ENCODE peak calls at places on chromosomes 5 and 9, in seven cellular contexts. G is A549, I is body of pancreas, F is HepG2, O is H1, A is sigmoid colon, T is IMR-90. L is an unnamed sample. For H3K4me1, the result is how much of the 10 kb centered on the place peaks cover.

GRCh38 chr5:117794847-117795246 is 1193.5 kb downstream of the DTWD2 start:
- DNase-seq in T (peak), G (no peak), O (no peak), I (no peak), A (no peak), F (no peak), L (no peak)

GRCh38 chr9:89911721-89912604 is 307.2 kb downstream of the GADD45G start:
- DNase-seq in F (no peak), O (no peak), A (no peak), I (no peak), G (no peak), T (peak), L (peak)

GRCh38 chr5:150412319-150413175 is at the start of gene CD74:
- DNase-seq in A (peak), T (peak), F (peak), O (peak), I (peak), G (no peak), L (peak)

GRCh38 chr5:170184007-170184687 is 48.6 kb upstream of the C5orf58 start:
- DNase-seq in G (peak), O (peak), I (peak), F (peak), A (no peak), T (peak), L (peak)

GRCh38 chr5:110548171-110548570 is 178.3 kb downstream of the TMEM232 start:
- DNase-seq in I (no peak), G (no peak), O (no peak), F (no peak), T (no peak), A (no peak), L (no peak)

GRCh38 chr9:72326643-72327042 is 38.4 kb downstream of the ZFAND5 start:
- DNase-seq in F (no peak), T (no peak), O (no peak), G (no peak), A (no peak), I (no peak), L (no peak)

GRCh38 chr5:119678351-119679028 is 49.1 kb downstream of the FAM170A start:
- DNase-seq in A (no peak), G (no peak), O (no peak), F (no peak), I (peak), T (no peak), L (no peak)

GRCh38 chr9:80964374-80964773 is 725.0 kb downstream of the TLE1 start:
- DNase-seq in F (no peak), I (no peak), A (no peak), T (no peak), G (no peak), O (no peak), L (no peak)

GRCh38 chr5:141491323-141492167 is 2.7 kb downstream of the PCDHGC5 start:
- DNase-seq in G (no peak), I (no peak), O (no peak), A (no peak), T (no peak), F (no peak), L (no peak)

GRCh38 chr5:161064800-161065199 is 212.8 kb upstream of the ATP10B start:
- DNase-seq in F (no peak), I (no peak), A (no peak), O (no peak), T (no peak), G (no peak), L (no peak)

GRCh38 chr5:132471944-132472343 is 18.6 kb downstream of the IRF1 start:
- DNase-seq in A (peak), I (peak), G (no peak), F (no peak), T (no peak), O (no peak), L (no peak)

GRCh38 chr5:7208911-7209310 is 187.0 kb upstream of the ADCY2 start:
- DNase-seq in A (no peak), O (no peak), G (no peak), T (no peak), I (peak), F (no peak), L (no peak)

GRCh38 chr9:137095664-137096517 is 9.1 kb downstream of the MAN1B1 start:
- DNase-seq in G (no peak), I (no peak), A (no peak), O (no peak), F (no peak), T (no peak), L (no peak)

GRCh38 chr9:87883990-87884389 is 1.3 kb downstream of the SPATA31E1 start:
- DNase-seq in A (no peak), I (no peak), T (no peak), G (peak), O (peak), F (no peak), L (no peak)

GRCh38 chr5:108747111-108748009 is at the start of gene FER:
- DNase-seq in O (no peak), I (peak), T (peak), A (no peak), G (peak), F (peak), L (peak)

GRCh38 chr5:108748010-108748353 is 285 bp downstream of the FER start:
- DNase-seq in G (no peak), T (no peak), O (no peak), I (no peak), A (no peak), F (no peak), L (no peak)

GRCh38 chr5:108748354-108749129 is 845 bp downstream of the FER start:
- DNase-seq in I (peak), G (peak), T (peak), O (peak), F (peak), A (peak), L (peak)

GRCh38 chr5:108753331-108753730 is 5.6 kb downstream of the FER start:
- DNase-seq in I (no peak), A (no peak), T (no peak), O (no peak), G (no peak), F (no peak), L (no peak)

GRCh38 chr5:108749130-108749861 is 1.6 kb downstream of the FER start:
- DNase-seq in G (peak), O (no peak), T (no peak), A (peak), F (no peak), I (no peak), L (no peak)
- H3K27ac ChIP-seq in G (peak), O (peak), T (peak), A (peak), F (no peak), I (peak), L (peak)

DNA sequence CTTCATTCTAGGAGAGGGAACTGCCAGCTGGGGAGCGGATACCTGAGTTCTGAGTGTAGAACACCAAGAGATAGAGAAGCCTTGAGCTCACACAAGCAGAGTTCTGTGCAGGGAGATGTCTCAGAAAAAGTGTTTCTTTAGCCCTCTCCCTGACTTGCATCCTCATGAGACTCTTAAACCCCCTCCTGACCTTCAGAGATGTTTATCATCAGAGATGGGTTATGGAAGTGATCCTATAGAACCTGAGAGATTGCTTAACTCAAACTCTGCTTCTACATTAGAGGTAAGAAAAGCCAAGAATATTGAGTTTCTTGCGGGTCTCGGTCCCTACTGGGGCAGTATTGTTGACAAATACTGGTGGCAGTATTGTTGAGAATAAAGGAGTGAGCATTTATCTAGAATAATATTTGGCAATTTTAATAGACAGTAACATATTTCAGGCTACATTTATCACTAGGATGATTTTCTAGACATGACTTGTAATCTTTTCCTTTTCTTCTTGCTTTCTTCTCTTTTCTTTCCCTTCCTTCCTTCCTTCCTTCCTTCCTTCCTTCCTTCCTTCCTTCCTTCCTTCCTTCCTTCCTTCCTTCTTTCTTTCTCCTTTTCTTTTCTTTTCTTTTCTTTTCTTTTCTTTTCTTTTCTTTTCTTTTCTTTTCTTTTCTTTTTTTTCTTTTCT is at the start of gene IZUMO3:
- DNase-seq in A (no peak), F (no peak), I (no peak), O (no peak), T (no peak), G (no peak), L (no peak)
- TF ChIP-seq CTCF in A (no peak), F (no peak), I (no peak), O (no peak), T (no peak), G (no peak), L (no peak)

DNA sequence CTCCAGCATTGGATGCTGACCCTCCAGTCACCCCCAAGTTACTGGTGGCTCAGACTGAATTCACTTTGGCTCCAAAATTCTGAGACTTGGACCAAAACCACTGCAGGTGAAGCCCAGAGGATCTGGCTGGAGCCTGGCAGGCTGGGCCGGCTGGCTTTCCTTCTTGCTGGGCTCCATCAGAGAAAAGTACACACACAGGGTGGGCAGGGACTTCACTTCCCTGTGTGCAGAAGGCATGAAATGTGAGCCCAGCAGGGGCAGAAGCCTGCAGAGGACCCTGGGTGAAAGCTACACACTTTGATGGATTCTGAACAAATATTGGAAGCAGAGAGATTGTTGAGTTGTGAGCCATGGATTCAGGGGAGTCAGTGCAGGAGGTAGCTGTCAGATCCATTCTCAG is 18.4 kb downstream of the NR4A3 start:
- DNase-seq in O (no peak), F (no peak), A (no peak), T (no peak), G (no peak), I (no peak), L (no peak)
- H3K4me1 ChIP-seq in O (under half), F (under half), A (under half), T (under half), G (under half), I (under half), L (under half)

GRCh38 chr5:177469061-177469628 is 4.3 kb downstream of the DBN1 start:
- DNase-seq in T (no peak), G (no peak), I (no peak), F (no peak), A (peak), O (peak), L (no peak)
- H3K27ac ChIP-seq in T (peak), G (no peak), I (no peak), F (no peak), A (peak), O (peak), L (no peak)

GRCh38 chr9:1051286-1052118 is 1.3 kb downstream of the DMRT2 start:
- DNase-seq in T (no peak), F (no peak), O (peak), G (peak), A (no peak), I (peak), L (no peak)
- TF ChIP-seq CTCF in T (no peak), F (no peak), O (peak), G (peak), A (no peak), I (peak), L (peak)

GRCh38 chr9:6689893-6690634 is 44.5 kb upstream of the GLDC start:
- DNase-seq in A (no peak), O (no peak), F (no peak), T (no peak), G (no peak), I (no peak), L (no peak)
- H3K4me1 ChIP-seq in A (under half), O (under half), F (under half), T (under half), G (under half), I (under half), L (under half)

GRCh38 chr9:22148876-22149637 is 140.0 kb upstream of the CDKN2B start:
- DNase-seq in G (no peak), O (no peak), A (no peak), I (no peak), T (peak), F (no peak), L (no peak)
- H3K27ac ChIP-seq in G (peak), O (no peak), A (no peak), I (no peak), T (peak), F (no peak), L (no peak)

DNA sequence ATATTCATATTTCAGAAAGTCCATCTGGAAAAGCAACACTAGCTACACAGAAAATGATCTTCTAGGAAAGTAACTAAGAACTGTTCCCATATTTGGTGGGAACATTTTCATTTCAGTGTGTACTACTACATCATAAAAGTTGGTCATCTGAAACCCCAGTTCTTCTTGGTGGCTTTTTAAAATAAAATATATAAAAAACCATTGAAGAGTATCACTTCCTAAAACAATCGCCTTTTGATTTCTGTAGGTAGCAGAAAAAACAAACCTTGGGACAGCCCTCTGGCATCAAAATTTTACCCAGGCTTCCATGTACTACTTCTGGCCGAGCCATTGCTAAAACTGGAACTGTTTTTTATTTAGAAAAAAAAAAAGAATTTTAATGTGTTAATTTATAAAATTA is 158.5 kb downstream of the MLLT3 start:
- DNase-seq in G (no peak), A (no peak), O (no peak), F (no peak), T (no peak), I (no peak), L (no peak)
- TF ChIP-seq CTCF in G (no peak), A (no peak), O (no peak), F (no peak), T (no peak), I (no peak), L (no peak)